ENCODE peak calls at places on chromosomes 4 and X, in five cellular contexts. One of them, this sample, is unnamed.

GRCh38 chr4:101162990-101163380 is 184.3 kb downstream of the PPP3CA start:
- DNase-seq in stimulated activated CD8-positive, alpha-beta memory T cell treated with anti-CD3 and anti-CD28 coated beads, Interleukin-4, amount 100 ng/mL, for 24 hours: no peak
- DNase-seq in G401: no peak
- DNase-seq in GDM1: no peak
- DNase-seq in SHP77: no peak
- DNase-seq in this sample: no peak

GRCh38 chrX:130623508-130623907 is 221.7 kb downstream of the RBMX2 start:
- DNase-seq in GDM1: no peak
- DNase-seq in SHP77: no peak
- DNase-seq in stimulated activated CD8-positive, alpha-beta memory T cell treated with anti-CD3 and anti-CD28 coated beads, Interleukin-4, amount 100 ng/mL, for 24 hours: no peak
- DNase-seq in G401: no peak
- DNase-seq in this sample: no peak

GRCh38 chr4:6126971-6127745 is 73.2 kb downstream of the JAKMIP1 start:
- DNase-seq in GDM1: no peak
- DNase-seq in SHP77: no peak
- DNase-seq in G401: no peak
- DNase-seq in stimulated activated CD8-positive, alpha-beta memory T cell treated with anti-CD3 and anti-CD28 coated beads, Interleukin-4, amount 100 ng/mL, for 24 hours: no peak
- DNase-seq in this sample: no peak

GRCh38 chr4:65502151-65502691 is 168.1 kb downstream of the EPHA5 start:
- DNase-seq in SHP77: no peak
- DNase-seq in stimulated activated CD8-positive, alpha-beta memory T cell treated with anti-CD3 and anti-CD28 coated beads, Interleukin-4, amount 100 ng/mL, for 24 hours: no peak
- DNase-seq in GDM1: no peak
- DNase-seq in G401: no peak
- DNase-seq in this sample: no peak

GRCh38 chrX:42102586-42103282 is 179.4 kb upstream of the CASK start:
- DNase-seq in GDM1: no peak
- DNase-seq in stimulated activated CD8-positive, alpha-beta memory T cell treated with anti-CD3 and anti-CD28 coated beads, Interleukin-4, amount 100 ng/mL, for 24 hours: no peak
- DNase-seq in SHP77: no peak
- DNase-seq in G401: no peak
- DNase-seq in this sample: no peak

GRCh38 chr4:134201216-134202098 is at the start of gene PABPC4L:
- DNase-seq in G401: peak; percentile 12
- DNase-seq in SHP77: no peak
- DNase-seq in GDM1: no peak
- DNase-seq in stimulated activated CD8-positive, alpha-beta memory T cell treated with anti-CD3 and anti-CD28 coated beads, Interleukin-4, amount 100 ng/mL, for 24 hours: no peak
- DNase-seq in this sample: peak; percentile 7

GRCh38 chr4:183601381-183601780 is 57.6 kb downstream of the RWDD4 start:
- DNase-seq in G401: peak; percentile 83
- DNase-seq in stimulated activated CD8-positive, alpha-beta memory T cell treated with anti-CD3 and anti-CD28 coated beads, Interleukin-4, amount 100 ng/mL, for 24 hours: no peak
- DNase-seq in GDM1: no peak
- DNase-seq in SHP77: no peak
- DNase-seq in this sample: no peak

GRCh38 chr4:38314663-38315062 is 349.3 kb upstream of the KLF3 start:
- DNase-seq in stimulated activated CD8-positive, alpha-beta memory T cell treated with anti-CD3 and anti-CD28 coated beads, Interleukin-4, amount 100 ng/mL, for 24 hours: no peak
- DNase-seq in G401: no peak
- DNase-seq in GDM1: no peak
- DNase-seq in SHP77: no peak
- DNase-seq in this sample: no peak

GRCh38 chr4:117491531-117491930 is 406.2 kb upstream of the TRAM1L1 start:
- DNase-seq in GDM1: no peak
- DNase-seq in stimulated activated CD8-positive, alpha-beta memory T cell treated with anti-CD3 and anti-CD28 coated beads, Interleukin-4, amount 100 ng/mL, for 24 hours: no peak
- DNase-seq in SHP77: no peak
- DNase-seq in G401: peak; percentile 16
- DNase-seq in this sample: no peak

GRCh38 chr4:41257257-41257900 is 651 bp downstream of the UCHL1 start:
- DNase-seq in GDM1: no peak
- DNase-seq in stimulated activated CD8-positive, alpha-beta memory T cell treated with anti-CD3 and anti-CD28 coated beads, Interleukin-4, amount 100 ng/mL, for 24 hours: no peak
- DNase-seq in G401: peak; percentile 36
- DNase-seq in SHP77: peak; percentile 21
- DNase-seq in this sample: peak; percentile 48

GRCh38 chrX:20063716-20064351 is 52.9 kb downstream of the MAP7D2 start:
- DNase-seq in stimulated activated CD8-positive, alpha-beta memory T cell treated with anti-CD3 and anti-CD28 coated beads, Interleukin-4, amount 100 ng/mL, for 24 hours: no peak
- DNase-seq in G401: no peak
- DNase-seq in SHP77: no peak
- DNase-seq in GDM1: no peak
- DNase-seq in this sample: no peak

GRCh38 chr4:155526452-155527169 is 140.0 kb upstream of the GUCY1A1 start:
- DNase-seq in SHP77: no peak
- DNase-seq in G401: no peak
- DNase-seq in GDM1: no peak
- DNase-seq in stimulated activated CD8-positive, alpha-beta memory T cell treated with anti-CD3 and anti-CD28 coated beads, Interleukin-4, amount 100 ng/mL, for 24 hours: no peak
- DNase-seq in this sample: no peak

GRCh38 chr4:113683143-113683542 is 78.4 kb downstream of the CAMK2D start:
- DNase-seq in stimulated activated CD8-positive, alpha-beta memory T cell treated with anti-CD3 and anti-CD28 coated beads, Interleukin-4, amount 100 ng/mL, for 24 hours: peak; percentile 49
- DNase-seq in GDM1: no peak
- DNase-seq in G401: no peak
- DNase-seq in SHP77: peak; percentile 22
- DNase-seq in this sample: peak; percentile 2

GRCh38 chr4:106201373-106201772 is 114.6 kb downstream of the TBCK start:
- DNase-seq in GDM1: no peak
- DNase-seq in SHP77: peak; percentile 0
- DNase-seq in G401: peak; percentile 23
- DNase-seq in stimulated activated CD8-positive, alpha-beta memory T cell treated with anti-CD3 and anti-CD28 coated beads, Interleukin-4, amount 100 ng/mL, for 24 hours: no peak
- DNase-seq in this sample: no peak

GRCh38 chr4:156977435-156978160 is 6.0 kb upstream of the PDGFC start:
- DNase-seq in stimulated activated CD8-positive, alpha-beta memory T cell treated with anti-CD3 and anti-CD28 coated beads, Interleukin-4, amount 100 ng/mL, for 24 hours: no peak
- DNase-seq in GDM1: no peak
- DNase-seq in SHP77: no peak
- DNase-seq in G401: no peak
- DNase-seq in this sample: no peak

This sample was measured in NCI-H2107.